ENCODE peak calls at places on chromosomes 16 and 17, in ten cellular contexts. Y is A549, X is heart right ventricle, I is aorta, G is fibroblast of lung, H is left ventricle myocardium inferior, N is GM23248, T is PC-3, R is upper lobe of left lung, Q is endodermal cell. D is an unnamed sample. For H3K4me1, the result is how much of the 10 kb centered on the place peaks cover.

GRCh38 chr17:45575126-45575885 is 84.8 kb upstream of the PLEKHM1 start:
- DNase-seq in Y (no peak), X (no peak), I (no peak), G (no peak), H (no peak), N (no peak), T (no peak), R (no peak), Q (no peak), D (no peak)

GRCh38 chr16:85975421-85976100 is 76.6 kb downstream of the IRF8 start:
- DNase-seq in Y (peak), X (no peak), I (no peak), G (no peak), H (no peak), N (no peak), T (no peak), R (no peak), Q (no peak), D (no peak)

GRCh38 chr16:4214215-4214621 is 27.7 kb downstream of the SRL start:
- DNase-seq in Y (peak), X (no peak), I (no peak), G (peak), H (no peak), N (peak), T (peak), R (no peak), Q (no peak), D (no peak)

GRCh38 chr17:13531701-13532100 is 70.0 kb downstream of the HS3ST3A1 start:
- DNase-seq in Y (no peak), X (no peak), I (no peak), G (no peak), H (no peak), N (no peak), T (no peak), R (no peak), Q (no peak), D (no peak)

GRCh38 chr16:58119509-58119845 is 9.7 kb downstream of the CFAP20 start:
- DNase-seq in Y (no peak), X (no peak), I (no peak), G (no peak), H (no peak), N (no peak), T (no peak), R (no peak), Q (no peak), D (no peak)

GRCh38 chr17:63961355-63962207 is 11.1 kb downstream of the SCN4A start:
- DNase-seq in Y (peak), X (peak), I (peak), G (peak), H (peak), N (peak), T (peak), R (peak), Q (peak), D (no peak)

GRCh38 chr17:69406906-69407305 is 7.6 kb upstream of the MAP2K6 start:
- DNase-seq in Y (no peak), X (no peak), I (no peak), G (peak), H (no peak), N (peak), T (peak), R (no peak), Q (no peak), D (no peak)

GRCh38 chr16:29111421-29111820 is 126.6 kb downstream of the LAT start:
- DNase-seq in Y (no peak), X (no peak), I (no peak), G (no peak), H (no peak), N (no peak), T (no peak), R (no peak), Q (no peak), D (no peak)

GRCh38 chr16:85952197-85952596 is 53.2 kb downstream of the IRF8 start:
- DNase-seq in Y (no peak), X (no peak), I (no peak), G (no peak), H (no peak), N (no peak), T (no peak), R (peak), Q (no peak), D (no peak)

GRCh38 chr17:33234930-33235685 is 58.0 kb downstream of the ASIC2 start:
- DNase-seq in Y (peak), X (peak), I (peak), G (peak), H (peak), N (peak), T (peak), R (no peak), Q (no peak), D (peak)

GRCh38 chr17:3667366-3668278 is 756 bp downstream of the TAX1BP3 start:
- DNase-seq in Y (peak), X (peak), I (peak), G (peak), H (peak), N (peak), T (peak), R (peak), Q (peak), D (peak)

GRCh38 chr17:46794318-46794717 is 24.2 kb downstream of the WNT3 start:
- DNase-seq in Y (no peak), X (no peak), I (no peak), G (no peak), H (no peak), N (no peak), T (no peak), R (no peak), Q (no peak), D (no peak)

GRCh38 chr17:73586921-73587680 is 57.1 kb downstream of the SDK2 start:
- DNase-seq in Y (peak), X (peak), I (no peak), G (no peak), H (peak), N (peak), T (peak), R (no peak), Q (peak), D (no peak)

GRCh38 chr17:6054372-6054771 is 15.8 kb upstream of the WSCD1 start:
- DNase-seq in Y (no peak), X (no peak), I (no peak), G (no peak), H (no peak), N (no peak), T (no peak), R (no peak), Q (no peak), D (no peak)

GRCh38 chr17:44266402-44267164 is 1.4 kb downstream of the SLC4A1 start:
- DNase-seq in Y (peak), X (no peak), I (no peak), G (peak), H (no peak), N (peak), T (peak), R (no peak), Q (no peak), D (no peak)

GRCh38 chr17:40351185-40352043 is 13.1 kb downstream of the GJD3 start:
- DNase-seq in Y (no peak), X (no peak), I (peak), G (no peak), H (no peak), N (no peak), T (no peak), R (no peak), Q (peak), D (no peak)

GRCh38 chr17:40354191-40355122 is 10.1 kb downstream of the GJD3 start:
- DNase-seq in Y (no peak), X (no peak), I (peak), G (no peak), H (no peak), N (no peak), T (no peak), R (no peak), Q (peak), D (no peak)

GRCh38 chr17:40350410-40351184 is 13.9 kb downstream of the GJD3 start:
- DNase-seq in Y (no peak), X (no peak), I (peak), G (no peak), H (no peak), N (no peak), T (no peak), R (no peak), Q (peak), D (no peak)

GRCh38 chr17:40352779-40353394 is 11.7 kb downstream of the GJD3 start:
- DNase-seq in Y (peak), X (no peak), I (peak), G (no peak), H (no peak), N (no peak), T (no peak), R (no peak), Q (peak), D (no peak)

GRCh38 chr17:40352044-40352778 is 12.3 kb downstream of the GJD3 start:
- DNase-seq in Y (no peak), X (no peak), I (peak), G (no peak), H (no peak), N (no peak), T (no peak), R (no peak), Q (peak), D (no peak)
- H3K4me1 ChIP-seq in Y (half or more), X (half or more), I (under half), G (under half), H (half or more), N (under half), T (under half), R (half or more), Q (under half), D (under half)

GRCh38 chr17:34614698-34615097 is 35.3 kb downstream of the TMEM132E start:
- DNase-seq in Y (no peak), X (no peak), I (no peak), G (no peak), H (no peak), N (no peak), T (no peak), R (no peak), Q (no peak), D (no peak)

GRCh38 chr17:34613064-34614019 is 34.0 kb downstream of the TMEM132E start:
- DNase-seq in Y (no peak), X (no peak), I (no peak), G (no peak), H (no peak), N (peak), T (no peak), R (no peak), Q (peak), D (no peak)

GRCh38 chr17:34616148-34616547 is 36.8 kb downstream of the TMEM132E start:
- DNase-seq in Y (no peak), X (no peak), I (no peak), G (no peak), H (no peak), N (no peak), T (no peak), R (no peak), Q (peak), D (no peak)

GRCh38 chr17:34617398-34617797 is 38.0 kb downstream of the TMEM132E start:
- DNase-seq in Y (no peak), X (no peak), I (no peak), G (no peak), H (no peak), N (no peak), T (no peak), R (no peak), Q (no peak), D (no peak)

DNA sequence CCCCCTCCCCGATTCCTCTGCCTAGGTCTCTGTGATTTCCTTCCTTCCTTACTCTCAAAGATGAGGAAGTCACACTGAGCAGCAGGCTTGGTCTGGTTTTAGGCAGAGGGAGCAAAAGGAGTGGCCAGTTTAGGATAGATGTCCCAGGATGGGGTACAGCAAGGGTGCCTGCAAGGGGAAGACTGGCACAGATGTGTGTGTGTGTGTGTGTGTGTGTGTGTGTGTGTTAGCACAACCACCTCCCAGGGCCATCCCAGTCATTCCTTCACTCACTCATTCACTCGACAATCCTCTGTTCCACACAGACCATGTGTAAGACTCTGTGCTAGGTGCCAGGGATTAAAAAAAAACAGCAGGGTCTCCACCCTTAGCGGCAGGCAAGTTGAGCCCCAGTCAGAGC is 35.9 kb downstream of the TMEM132E start:
- DNase-seq in Y (no peak), X (no peak), I (no peak), G (no peak), H (no peak), N (no peak), T (no peak), R (no peak), Q (peak), D (no peak)
- H3K4me3 ChIP-seq in Y (no peak), X (no peak), I (no peak), G (no peak), H (no peak), N (no peak), T (no peak), R (no peak), Q (no peak), D (no peak)

GRCh38 chr16:645852-646678 is 3.1 kb upstream of the WDR90 start:
- DNase-seq in Y (no peak), X (no peak), I (no peak), G (no peak), H (peak), N (no peak), T (peak), R (peak), Q (no peak), D (no peak)
- H3K27ac ChIP-seq in Y (no peak), X (peak), I (no peak), G (no peak), H (peak), N (no peak), T (peak), R (peak), Q (no peak), D (peak)

GRCh38 chr16:15617901-15618300 is 25.1 kb downstream of the MARF1 start:
- DNase-seq in Y (no peak), X (no peak), I (no peak), G (no peak), H (no peak), N (no peak), T (no peak), R (no peak), Q (no peak), D (no peak)

GRCh38 chr16:15618392-15618791 is 24.6 kb downstream of the MARF1 start:
- DNase-seq in Y (no peak), X (no peak), I (no peak), G (peak), H (no peak), N (peak), T (no peak), R (no peak), Q (no peak), D (no peak)

GRCh38 chr16:15616475-15616874 is 26.5 kb downstream of the MARF1 start:
- DNase-seq in Y (no peak), X (no peak), I (no peak), G (no peak), H (no peak), N (no peak), T (no peak), R (no peak), Q (no peak), D (no peak)

GRCh38 chr16:15613676-15614075 is 29.3 kb downstream of the MARF1 start:
- DNase-seq in Y (no peak), X (no peak), I (no peak), G (no peak), H (no peak), N (no peak), T (peak), R (no peak), Q (no peak), D (no peak)

GRCh38 chr16:15616068-15616467 is 26.9 kb downstream of the MARF1 start:
- DNase-seq in Y (no peak), X (no peak), I (no peak), G (no peak), H (no peak), N (no peak), T (no peak), R (no peak), Q (no peak), D (no peak)
- H3K4me1 ChIP-seq in Y (under half), X (under half), I (under half), G (under half), H (under half), N (under half), T (under half), R (under half), Q (under half), D (under half)

GRCh38 chr17:81309140-81309858 is 14.2 kb upstream of the SLC38A10 start:
- DNase-seq in Y (peak), X (peak), I (peak), G (peak), H (peak), N (peak), T (peak), R (peak), Q (peak), D (no peak)
- H3K4me3 ChIP-seq in Y (peak), X (peak), I (no peak), G (no peak), H (peak), N (peak), T (peak), R (no peak), Q (no peak), D (peak)

GRCh38 chr16:8859913-8860881 is 8.6 kb downstream of the CARHSP1 start:
- DNase-seq in Y (no peak), X (no peak), I (peak), G (peak), H (peak), N (peak), T (no peak), R (no peak), Q (no peak), D (no peak)

GRCh38 chr16:8858994-8859912 is 9.6 kb downstream of the CARHSP1 start:
- DNase-seq in Y (no peak), X (no peak), I (peak), G (no peak), H (no peak), N (no peak), T (no peak), R (no peak), Q (no peak), D (peak)

GRCh38 chr16:8862309-8863130 is 6.3 kb downstream of the CARHSP1 start:
- DNase-seq in Y (no peak), X (no peak), I (peak), G (no peak), H (no peak), N (no peak), T (no peak), R (no peak), Q (no peak), D (no peak)

GRCh38 chr16:8863594-8864424 is 5.0 kb downstream of the CARHSP1 start:
- DNase-seq in Y (peak), X (peak), I (peak), G (no peak), H (peak), N (peak), T (no peak), R (no peak), Q (peak), D (no peak)

DNA sequence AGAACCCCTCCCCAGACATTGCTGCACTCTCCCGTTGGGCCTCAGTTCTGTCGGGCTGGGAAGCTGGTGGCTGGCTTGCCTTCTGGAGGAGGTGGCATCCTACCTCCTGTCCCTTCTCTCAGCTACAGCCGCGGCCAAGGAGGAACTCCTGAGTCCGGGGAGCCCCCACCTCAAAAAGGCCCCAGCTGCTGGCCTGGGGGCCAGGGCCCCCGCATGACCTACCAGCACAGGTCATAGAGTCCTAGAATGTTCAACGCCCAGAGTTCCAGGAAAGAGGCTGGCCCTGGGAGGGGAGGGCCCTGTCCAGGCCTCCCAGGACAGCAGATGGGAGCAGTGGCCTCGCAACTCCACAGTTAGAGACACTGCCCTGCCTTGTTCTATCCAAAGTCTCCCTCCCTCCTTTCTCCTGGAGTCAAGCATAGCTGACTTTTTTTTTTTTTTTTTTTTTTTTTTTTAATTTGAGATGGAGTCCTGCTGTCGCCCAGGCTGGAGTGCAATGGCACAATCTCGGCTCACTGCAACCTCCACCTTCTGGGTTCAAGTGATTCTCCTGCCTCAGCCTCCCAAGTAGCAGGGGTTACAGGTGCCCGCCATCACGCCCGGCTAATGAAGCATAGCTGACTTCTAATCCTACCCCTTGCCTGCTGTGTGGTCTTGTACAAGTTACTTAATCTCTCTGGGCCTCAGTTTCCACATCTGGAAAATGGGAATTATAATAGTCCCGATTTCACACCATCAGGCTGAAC is 7.1 kb downstream of the CARHSP1 start:
- DNase-seq in Y (no peak), X (peak), I (peak), G (no peak), H (peak), N (peak), T (no peak), R (no peak), Q (no peak), D (no peak)
- H3K27ac ChIP-seq in Y (no peak), X (peak), I (no peak), G (no peak), H (peak), N (no peak), T (no peak), R (peak), Q (no peak), D (no peak)

GRCh38 chr16:50204426-50205108 is 51.5 kb downstream of the TENT4B start:
- DNase-seq in Y (no peak), X (no peak), I (no peak), G (no peak), H (no peak), N (peak), T (no peak), R (no peak), Q (no peak), D (no peak)
- H3K4me1 ChIP-seq in Y (half or more), X (half or more), I (under half), G (under half), H (half or more), N (half or more), T (under half), R (under half), Q (under half), D (half or more)

D was measured in RWPE2.